ENCODE peak calls at places on chromosome 12, in eight cellular contexts. D is fibroblast of the aortic adventitia, C is AG04450, W is NCI-H2081, U is lung microvascular endothelial cell, P is breast epithelium, N is transverse colon, S is MCF 10A. K is an unnamed sample.

GRCh38 chr12:102702447-102703114 is 214.5 kb downstream of the PAH start:
- DNase-seq in S (peak), C (peak), D (peak), P (no peak), W (peak), N (peak), U (peak), K (no peak)

GRCh38 chr12:129771238-129771637 is 132.6 kb downstream of the TMEM132D start:
- DNase-seq in N (no peak), C (no peak), D (no peak), S (no peak), W (peak), P (no peak), U (no peak), K (no peak)

GRCh38 chr12:1117970-1118563 is 127.0 kb downstream of the ERC1 start:
- DNase-seq in S (peak), P (peak), N (peak), U (peak), C (peak), D (peak), W (peak), K (peak)

GRCh38 chr12:1914116-1914911 is 4.1 kb downstream of the CACNA2D4 start:
- DNase-seq in P (peak), D (no peak), N (no peak), W (no peak), C (no peak), U (no peak), S (no peak), K (no peak)

GRCh38 chr12:95790025-95790911 is at the start of gene NTN4:
- DNase-seq in N (peak), P (peak), W (peak), C (no peak), D (peak), U (peak), S (peak), K (no peak)

GRCh38 chr12:59452746-59453145 is 143.1 kb upstream of the SLC16A7 start:
- DNase-seq in C (no peak), D (peak), U (no peak), S (no peak), N (no peak), W (no peak), P (no peak), K (no peak)

GRCh38 chr12:10140001-10140400 is 10.0 kb upstream of the CLEC7A start:
- DNase-seq in N (no peak), S (peak), C (no peak), U (peak), P (no peak), D (peak), W (peak), K (peak)

GRCh38 chr12:2115101-2115845 is 62.5 kb downstream of the CACNA1C start:
- DNase-seq in P (no peak), W (no peak), C (no peak), S (no peak), D (no peak), U (no peak), N (no peak), K (no peak)

GRCh38 chr12:63940295-63940997 is 95.9 kb downstream of the SRGAP1 start:
- DNase-seq in D (no peak), P (no peak), C (no peak), U (peak), W (peak), S (no peak), N (no peak), K (no peak)

GRCh38 chr12:66190519-66191406 is 1.7 kb downstream of the IRAK3 start:
- DNase-seq in U (peak), N (no peak), D (peak), W (peak), P (no peak), S (peak), C (no peak), K (no peak)

GRCh38 chr12:22881878-22882277 is 256.9 kb downstream of the ETNK1 start:
- DNase-seq in S (no peak), P (no peak), D (no peak), C (no peak), W (no peak), N (no peak), U (no peak), K (no peak)

GRCh38 chr12:72618764-72619163 is 346.6 kb downstream of the TRHDE start:
- DNase-seq in S (no peak), W (no peak), D (no peak), U (no peak), C (no peak), N (no peak), P (no peak), K (no peak)

GRCh38 chr12:108634225-108634795 is 616 bp upstream of the SELPLG start:
- DNase-seq in W (no peak), U (no peak), P (no peak), C (no peak), S (no peak), D (no peak), N (peak), K (no peak)

GRCh38 chr12:74370608-74371216 is 166.9 kb upstream of the ATXN7L3B start:
- DNase-seq in S (no peak), D (no peak), N (no peak), U (no peak), C (no peak), W (no peak), P (no peak), K (no peak)

GRCh38 chr12:46585854-46586621 is 213.5 kb upstream of the SLC38A2 start:
- DNase-seq in U (peak), N (peak), S (peak), D (peak), P (no peak), C (peak), W (peak), K (no peak)

GRCh38 chr12:89059721-89060120 is 292.6 kb downstream of the DUSP6 start:
- DNase-seq in C (no peak), S (no peak), N (no peak), U (peak), P (no peak), D (no peak), W (no peak), K (no peak)

K was measured in LNCaP clone FGC.